ENCODE peak calls at places on chromosomes 4 and X, in five cellular contexts. One of them, this sample, is unnamed.

GRCh38 chr4:891747-892146 is 40.4 kb downstream of the GAK start:
- DNase-seq in fibroblast of the conjunctiva: no peak
- DNase-seq in iris pigment epithelial cell: peak; percentile 7
- DNase-seq in NAMALWA: peak; percentile 44
- DNase-seq in NCI-H2107: no peak
- DNase-seq in this sample: peak; percentile 38

GRCh38 chrX:109997786-109998452 is 5.0 kb upstream of the TMEM164 start:
- DNase-seq in NAMALWA: peak; percentile 2
- DNase-seq in NCI-H2107: no peak
- DNase-seq in iris pigment epithelial cell: no peak
- DNase-seq in fibroblast of the conjunctiva: no peak
- DNase-seq in this sample: no peak

GRCh38 chr4:56686537-56687231 is 5.6 kb upstream of the HOPX start:
- DNase-seq in iris pigment epithelial cell: no peak
- DNase-seq in NCI-H2107: no peak
- DNase-seq in NAMALWA: no peak
- DNase-seq in fibroblast of the conjunctiva: no peak
- DNase-seq in this sample: no peak

GRCh38 chrX:13142891-13143290 is 98.5 kb upstream of the FAM9C start:
- DNase-seq in fibroblast of the conjunctiva: no peak
- DNase-seq in NAMALWA: no peak
- DNase-seq in iris pigment epithelial cell: no peak
- DNase-seq in NCI-H2107: no peak
- DNase-seq in this sample: no peak

GRCh38 chrX:1452497-1453389 is at the start of gene ASMTL:
- DNase-seq in iris pigment epithelial cell: peak; percentile 98
- DNase-seq in NAMALWA: peak; percentile 92
- DNase-seq in NCI-H2107: no peak
- DNase-seq in fibroblast of the conjunctiva: peak; percentile 100
- DNase-seq in this sample: peak; percentile 98

GRCh38 chr4:14168919-14169318 is 541.4 kb upstream of the BOD1L1 start:
- DNase-seq in NCI-H2107: no peak
- DNase-seq in fibroblast of the conjunctiva: peak; percentile 59
- DNase-seq in iris pigment epithelial cell: peak; percentile 87
- DNase-seq in NAMALWA: no peak
- DNase-seq in this sample: no peak

GRCh38 chrX:91066104-91066503 is 368.5 kb upstream of the PABPC5 start:
- DNase-seq in NCI-H2107: no peak
- DNase-seq in NAMALWA: no peak
- DNase-seq in iris pigment epithelial cell: no peak
- DNase-seq in fibroblast of the conjunctiva: no peak
- DNase-seq in this sample: no peak

GRCh38 chr4:1024882-1025552 is 13.6 kb downstream of the FGFRL1 start:
- DNase-seq in NAMALWA: no peak
- DNase-seq in iris pigment epithelial cell: no peak
- DNase-seq in fibroblast of the conjunctiva: no peak
- DNase-seq in NCI-H2107: no peak
- DNase-seq in this sample: no peak

GRCh38 chr4:1266881-1267763 is 18.2 kb upstream of the CTBP1 start:
- DNase-seq in iris pigment epithelial cell: no peak
- DNase-seq in NCI-H2107: no peak
- DNase-seq in NAMALWA: no peak
- DNase-seq in fibroblast of the conjunctiva: no peak
- DNase-seq in this sample: no peak

GRCh38 chr4:71130827-71131603 is 137.6 kb downstream of the DCK start:
- DNase-seq in NAMALWA: no peak
- DNase-seq in iris pigment epithelial cell: peak; percentile 62
- DNase-seq in NCI-H2107: no peak
- DNase-seq in fibroblast of the conjunctiva: peak; percentile 26
- DNase-seq in this sample: no peak

GRCh38 chr4:20506827-20507226 is 193.4 kb upstream of the PACRGL start:
- DNase-seq in NCI-H2107: no peak
- DNase-seq in fibroblast of the conjunctiva: peak; percentile 85
- DNase-seq in iris pigment epithelial cell: peak; percentile 95
- DNase-seq in NAMALWA: no peak
- DNase-seq in this sample: no peak

GRCh38 chrX:11626351-11626750 is 39.4 kb downstream of the ARHGAP6 start:
- DNase-seq in NCI-H2107: no peak
- DNase-seq in fibroblast of the conjunctiva: no peak
- DNase-seq in iris pigment epithelial cell: no peak
- DNase-seq in NAMALWA: no peak
- DNase-seq in this sample: no peak

GRCh38 chrX:137431693-137432488 is 134.0 kb upstream of the ZIC3 start:
- DNase-seq in fibroblast of the conjunctiva: no peak
- DNase-seq in NCI-H2107: no peak
- DNase-seq in NAMALWA: no peak
- DNase-seq in iris pigment epithelial cell: no peak
- DNase-seq in this sample: no peak

GRCh38 chr4:101417046-101417445 is 69.7 kb upstream of the PPP3CA start:
- DNase-seq in NAMALWA: no peak
- DNase-seq in fibroblast of the conjunctiva: no peak
- DNase-seq in iris pigment epithelial cell: no peak
- DNase-seq in NCI-H2107: no peak
- DNase-seq in this sample: no peak

GRCh38 chr4:47221721-47222120 is 190.4 kb downstream of the GABRB1 start:
- DNase-seq in fibroblast of the conjunctiva: no peak
- DNase-seq in NCI-H2107: no peak
- DNase-seq in iris pigment epithelial cell: peak; percentile 85
- DNase-seq in NAMALWA: no peak
- DNase-seq in this sample: no peak

GRCh38 chr4:121026034-121026433 is 46.3 kb downstream of the NDNF start:
- DNase-seq in iris pigment epithelial cell: no peak
- DNase-seq in fibroblast of the conjunctiva: no peak
- DNase-seq in NAMALWA: no peak
- DNase-seq in NCI-H2107: no peak
- DNase-seq in this sample: no peak

GRCh38 chr4:82463221-82463620 is 32.8 kb downstream of the ENOPH1 start:
- DNase-seq in iris pigment epithelial cell: no peak
- DNase-seq in NAMALWA: no peak
- DNase-seq in fibroblast of the conjunctiva: no peak
- DNase-seq in NCI-H2107: no peak
- DNase-seq in this sample: no peak

GRCh38 chr4:105147226-105148151 is 813 bp downstream of the TET2 start:
- DNase-seq in fibroblast of the conjunctiva: no peak
- DNase-seq in iris pigment epithelial cell: peak; percentile 46
- DNase-seq in NAMALWA: peak; percentile 60
- DNase-seq in NCI-H2107: peak; percentile 31
- DNase-seq in this sample: no peak

GRCh38 chr4:139934786-139935330 is 219.1 kb downstream of the MAML3 start:
- DNase-seq in NAMALWA: no peak
- DNase-seq in iris pigment epithelial cell: no peak
- DNase-seq in fibroblast of the conjunctiva: no peak
- DNase-seq in NCI-H2107: peak; percentile 10
- DNase-seq in this sample: no peak

GRCh38 chr4:18882468-18882867 is 860.9 kb upstream of the LCORL start:
- DNase-seq in NAMALWA: no peak
- DNase-seq in NCI-H2107: no peak
- DNase-seq in iris pigment epithelial cell: peak; percentile 62
- DNase-seq in fibroblast of the conjunctiva: no peak
- DNase-seq in this sample: no peak

GRCh38 chr4:74056114-74056857 is 17.8 kb upstream of the CXCL3 start:
- DNase-seq in NAMALWA: peak; percentile 19
- DNase-seq in NCI-H2107: no peak
- DNase-seq in iris pigment epithelial cell: peak; percentile 27
- DNase-seq in fibroblast of the conjunctiva: no peak
- DNase-seq in this sample: no peak

GRCh38 chrX:154051210-154051810 is 31.6 kb upstream of the IRAK1 start:
- DNase-seq in NAMALWA: peak; percentile 70
- DNase-seq in fibroblast of the conjunctiva: peak; percentile 48
- DNase-seq in iris pigment epithelial cell: peak; percentile 70
- DNase-seq in NCI-H2107: peak; percentile 25
- DNase-seq in this sample: peak; percentile 60

GRCh38 chrX:65677954-65678469 is 10.6 kb downstream of the MSN start:
- DNase-seq in NAMALWA: no peak
- DNase-seq in fibroblast of the conjunctiva: peak; percentile 81
- DNase-seq in NCI-H2107: no peak
- DNase-seq in iris pigment epithelial cell: peak; percentile 79
- DNase-seq in this sample: no peak

GRCh38 chrX:48472851-48473717 is 2.9 kb upstream of the FTSJ1 start:
- DNase-seq in NAMALWA: no peak
- DNase-seq in iris pigment epithelial cell: no peak
- DNase-seq in NCI-H2107: no peak
- DNase-seq in fibroblast of the conjunctiva: no peak
- DNase-seq in this sample: no peak

GRCh38 chr4:168723569-168723968 is 226.7 kb downstream of the PALLD start:
- DNase-seq in iris pigment epithelial cell: peak; percentile 59
- DNase-seq in NAMALWA: no peak
- DNase-seq in fibroblast of the conjunctiva: no peak
- DNase-seq in NCI-H2107: no peak
- DNase-seq in this sample: no peak

GRCh38 chrX:64394874-64395567 is at the start of gene MTMR8:
- DNase-seq in fibroblast of the conjunctiva: peak; percentile 13
- DNase-seq in NAMALWA: peak; percentile 81
- DNase-seq in NCI-H2107: no peak
- DNase-seq in iris pigment epithelial cell: no peak
- DNase-seq in this sample: peak; percentile 85

GRCh38 chr4:88880501-88881226 is 176.3 kb downstream of the FAM13A start:
- DNase-seq in NAMALWA: no peak
- DNase-seq in NCI-H2107: peak; percentile 23
- DNase-seq in iris pigment epithelial cell: no peak
- DNase-seq in fibroblast of the conjunctiva: no peak
- DNase-seq in this sample: no peak

GRCh38 chr4:101284546-101284945 is 62.8 kb downstream of the PPP3CA start:
- DNase-seq in iris pigment epithelial cell: peak; percentile 55
- DNase-seq in fibroblast of the conjunctiva: peak; percentile 24
- DNase-seq in NCI-H2107: no peak
- DNase-seq in NAMALWA: no peak
- DNase-seq in this sample: no peak

GRCh38 chr4:154208424-154208823 is 283.2 kb downstream of the DCHS2 start:
- DNase-seq in NAMALWA: no peak
- DNase-seq in fibroblast of the conjunctiva: no peak
- DNase-seq in NCI-H2107: no peak
- DNase-seq in iris pigment epithelial cell: no peak
- DNase-seq in this sample: no peak

GRCh38 chr4:182778222-182778982 is 138.8 kb downstream of the DCTD start:
- DNase-seq in fibroblast of the conjunctiva: no peak
- DNase-seq in NAMALWA: no peak
- DNase-seq in iris pigment epithelial cell: peak; percentile 14
- DNase-seq in NCI-H2107: no peak
- DNase-seq in this sample: no peak

GRCh38 chr4:111283066-111283677 is 660.3 kb upstream of the PITX2 start:
- DNase-seq in fibroblast of the conjunctiva: peak; percentile 24
- DNase-seq in NCI-H2107: no peak
- DNase-seq in NAMALWA: peak; percentile 74
- DNase-seq in iris pigment epithelial cell: peak; percentile 67
- DNase-seq in this sample: peak; percentile 55

GRCh38 chr4:185881427-185881826 is 69.4 kb upstream of the SORBS2 start:
- DNase-seq in iris pigment epithelial cell: peak; percentile 36
- DNase-seq in fibroblast of the conjunctiva: peak; percentile 18
- DNase-seq in NCI-H2107: no peak
- DNase-seq in NAMALWA: no peak
- DNase-seq in this sample: no peak

GRCh38 chr4:2831611-2832308 is 11.9 kb upstream of the ADD1 start:
- DNase-seq in fibroblast of the conjunctiva: no peak
- DNase-seq in NAMALWA: no peak
- DNase-seq in iris pigment epithelial cell: no peak
- DNase-seq in NCI-H2107: no peak
- DNase-seq in this sample: no peak

GRCh38 chr4:19577121-19577520 is 674.6 kb upstream of the SLIT2 start:
- DNase-seq in NCI-H2107: no peak
- DNase-seq in NAMALWA: no peak
- DNase-seq in fibroblast of the conjunctiva: peak; percentile 23
- DNase-seq in iris pigment epithelial cell: peak; percentile 32
- DNase-seq in this sample: no peak

GRCh38 chr4:146146918-146147317 is 28.6 kb upstream of the LSM6 start:
- DNase-seq in NCI-H2107: no peak
- DNase-seq in fibroblast of the conjunctiva: no peak
- DNase-seq in iris pigment epithelial cell: no peak
- DNase-seq in NAMALWA: no peak
- DNase-seq in this sample: no peak

This sample was measured in OCI-LY7.